ENCODE peak calls at places on chromosomes 11 and 22, in five cellular contexts. Z is body of pancreas, E is brain microvascular endothelial cell, A is HFFc6, Y is astrocyte of the spinal cord. O is an unnamed sample.

GRCh38 chr11:117145393-117145761 is 1.3 kb downstream of the PAFAH1B2 start:
- DNase-seq in Z (peak; percentile 8), E (peak; percentile 32), A (peak; percentile 48), Y (peak; percentile 41), O (no peak)

GRCh38 chr11:8068605-8069221 is 12.3 kb upstream of the TUB start:
- DNase-seq in Z (peak; percentile 62), E (peak; percentile 69), A (peak; percentile 59), Y (peak; percentile 85), O (peak; percentile 46)

GRCh38 chr11:31690041-31690440 is 121.1 kb downstream of the PAX6 start:
- DNase-seq in Z (no peak), E (no peak), A (no peak), Y (peak; percentile 7), O (no peak)

GRCh38 chr11:68298659-68299516 is 13.5 kb upstream of the LRP5 start:
- DNase-seq in Z (no peak), E (no peak), A (no peak), Y (no peak), O (no peak)

GRCh38 chr11:121449123-121449522 is 3.0 kb upstream of the SORL1 start:
- DNase-seq in Z (no peak), E (no peak), A (no peak), Y (no peak), O (no peak)

GRCh38 chr11:77130763-77131513 is 2.9 kb downstream of the MYO7A start:
- DNase-seq in Z (peak; percentile 65), E (no peak), A (peak; percentile 42), Y (peak; percentile 41), O (no peak)

GRCh38 chr22:31345331-31346254 is 553 bp downstream of the PATZ1 start:
- DNase-seq in Z (peak; percentile 86), E (peak; percentile 56), A (peak; percentile 45), Y (peak; percentile 81), O (peak; percentile 46)

GRCh38 chr11:120703358-120704152 is 192.0 kb downstream of the GRIK4 start:
- DNase-seq in Z (no peak), E (no peak), A (no peak), Y (no peak), O (no peak)

GRCh38 chr11:109553284-109553683 is 131.3 kb downstream of the C11orf87 start:
- DNase-seq in Z (no peak), E (no peak), A (no peak), Y (no peak), O (no peak)

GRCh38 chr11:77669848-77670511 is 32.4 kb upstream of the CLNS1A start:
- DNase-seq in Z (no peak), E (peak; percentile 27), A (peak; percentile 22), Y (peak; percentile 16), O (no peak)

GRCh38 chr11:71086687-71087258 is 165.6 kb downstream of the SHANK2 start:
- DNase-seq in Z (peak; percentile 42), E (peak; percentile 6), A (no peak), Y (peak; percentile 22), O (no peak)

GRCh38 chr11:36751251-36751839 is 153.3 kb upstream of the RAG2 start:
- DNase-seq in Z (no peak), E (no peak), A (no peak), Y (no peak), O (no peak)

GRCh38 chr22:45212306-45212709 is 28.4 kb downstream of the KIAA0930 start:
- DNase-seq in Z (peak; percentile 48), E (peak; percentile 91), A (peak; percentile 94), Y (peak; percentile 93), O (no peak)

GRCh38 chr11:125871391-125872137 is 15.9 kb upstream of the HYLS1 start:
- DNase-seq in Z (peak; percentile 26), E (peak; percentile 25), A (peak; percentile 16), Y (peak; percentile 18), O (no peak)

GRCh38 chr22:26648761-26649363 is 8.5 kb upstream of the MIAT start:
- DNase-seq in Z (no peak), E (no peak), A (no peak), Y (no peak), O (no peak)

GRCh38 chr11:28983780-28984179 is 875.6 kb downstream of the METTL15 start:
- DNase-seq in Z (peak; percentile 4), E (no peak), A (no peak), Y (no peak), O (peak; percentile 98)

GRCh38 chr11:115518983-115519382 is 14.8 kb upstream of the CADM1 start:
- DNase-seq in Z (no peak), E (no peak), A (no peak), Y (no peak), O (no peak)

GRCh38 chr22:25896098-25896497 is 154.1 kb downstream of the MYO18B start:
- DNase-seq in Z (no peak), E (no peak), A (no peak), Y (no peak), O (no peak)

GRCh38 chr11:61092280-61092766 is 10.0 kb upstream of the CD5 start:
- DNase-seq in Z (no peak), E (no peak), A (no peak), Y (no peak), O (no peak)

GRCh38 chr11:35907648-35908431 is 36.0 kb upstream of the LDLRAD3 start:
- DNase-seq in Z (peak; percentile 73), E (peak; percentile 47), A (peak; percentile 25), Y (peak; percentile 92), O (peak; percentile 77)

GRCh38 chr11:105910095-105910715 is 111.8 kb downstream of the MSANTD4 start:
- DNase-seq in Z (no peak), E (no peak), A (no peak), Y (peak; percentile 82), O (no peak)

GRCh38 chr11:4134844-4135243 is 40.2 kb downstream of the RRM1 start:
- DNase-seq in Z (no peak), E (peak; percentile 29), A (peak; percentile 74), Y (peak; percentile 42), O (peak; percentile 11)

GRCh38 chr11:126432065-126432461 is 76.6 kb downstream of the ST3GAL4 start:
- DNase-seq in Z (no peak), E (no peak), A (no peak), Y (no peak), O (no peak)

GRCh38 chr11:74009675-74010305 is 905 bp upstream of the UCP3 start:
- DNase-seq in Z (no peak), E (no peak), A (no peak), Y (no peak), O (no peak)

GRCh38 chr11:120172921-120173705 is 35.2 kb upstream of the TRIM29 start:
- DNase-seq in Z (no peak), E (no peak), A (no peak), Y (no peak), O (no peak)

DNA sequence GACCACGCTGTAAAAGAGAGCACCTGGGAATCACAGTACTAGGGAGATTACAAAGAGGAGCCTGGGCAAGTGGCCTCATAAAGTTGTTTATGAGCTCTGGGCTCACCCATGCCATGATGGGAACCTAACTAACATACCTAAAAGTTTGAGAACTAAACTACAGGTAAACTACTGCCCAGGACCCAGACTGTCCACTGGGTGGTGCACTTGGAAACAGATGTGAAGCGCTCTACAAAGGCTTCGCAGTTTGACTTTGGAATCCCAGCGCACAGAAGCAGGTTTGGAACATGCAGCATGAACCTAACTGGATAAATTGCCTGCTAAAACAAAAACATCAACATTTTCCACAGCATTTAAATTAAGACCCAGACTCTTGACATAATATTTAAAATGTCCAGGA is 418.6 kb downstream of the FAM181B start:
- DNase-seq in Z (peak; percentile 41), E (no peak), A (no peak), Y (no peak), O (peak; percentile 21)
- TF ChIP-seq CTCF in Z (peak; percentile 11), E (no peak), A (no peak), Y (peak; percentile 15), O (peak; percentile 79)

GRCh38 chr11:6232899-6233298 is 1.5 kb downstream of the FHIP1B start:
- DNase-seq in Z (no peak), E (no peak), A (no peak), Y (no peak), O (no peak)

GRCh38 chr11:6233984-6234313 is 487 bp downstream of the FHIP1B start:
- DNase-seq in Z (no peak), E (no peak), A (no peak), Y (no peak), O (no peak)

GRCh38 chr11:6237903-6238302 is 986 bp upstream of the CNGA4 start:
- DNase-seq in Z (no peak), E (no peak), A (no peak), Y (no peak), O (no peak)

GRCh38 chr11:6237271-6237670 is 1.6 kb upstream of the CNGA4 start:
- DNase-seq in Z (no peak), E (peak; percentile 1), A (no peak), Y (no peak), O (no peak)

DNA sequence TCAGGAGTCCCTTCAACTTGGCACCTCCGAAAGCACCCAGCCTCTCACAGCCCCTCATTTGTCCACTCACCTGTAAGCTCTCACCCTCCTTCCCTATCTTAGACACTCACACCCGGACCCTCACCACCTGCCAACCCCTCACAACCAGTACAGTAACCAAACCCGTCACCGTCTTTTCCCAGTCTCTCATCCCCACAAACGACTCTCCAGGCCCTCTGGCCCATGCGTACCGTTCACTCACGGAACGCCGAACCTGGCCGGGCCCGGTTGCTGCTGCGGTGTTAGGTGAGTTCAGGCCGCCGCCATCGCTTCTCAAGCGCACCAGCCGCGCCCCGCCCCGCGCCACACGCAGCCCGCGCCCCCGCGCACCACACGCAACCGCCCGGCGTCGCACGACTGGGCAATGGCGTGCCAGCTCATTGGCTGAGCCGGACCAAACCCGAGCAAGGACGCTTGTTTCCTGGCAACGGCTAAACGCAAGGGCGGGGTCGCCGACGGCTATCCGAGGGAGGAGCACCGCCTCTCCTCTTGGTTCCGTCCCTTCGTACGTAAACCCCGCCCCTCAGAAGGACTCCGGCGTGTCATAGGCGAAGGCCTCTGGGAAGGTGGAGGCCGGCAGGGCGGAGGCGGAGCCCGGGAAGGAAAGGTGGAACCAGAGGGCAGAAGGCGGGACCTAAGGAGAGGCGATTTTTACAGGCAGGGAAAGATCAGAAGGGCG is at the start of gene FHIP1B:
- DNase-seq in Z (peak; percentile 100), E (peak; percentile 100), A (peak; percentile 100), Y (peak; percentile 100), O (peak; percentile 99)
- TF ChIP-seq CTCF in Z (no peak), E (no peak), A (no peak), Y (no peak), O (no peak)

GRCh38 chr22:41508770-41509170 is 35.5 kb downstream of the POLR3H start:
- DNase-seq in Z (no peak), E (no peak), A (no peak), Y (no peak), O (no peak)
- TF ChIP-seq CTCF in Z (no peak), E (peak; percentile 52), A (peak; percentile 34), Y (peak; percentile 47), O (no peak)

GRCh38 chr11:33967451-33967850 is 75.6 kb upstream of the LMO2 start:
- DNase-seq in Z (no peak), E (no peak), A (no peak), Y (no peak), O (no peak)

GRCh38 chr11:33965032-33965431 is 73.2 kb upstream of the LMO2 start:
- DNase-seq in Z (no peak), E (no peak), A (no peak), Y (no peak), O (no peak)

GRCh38 chr11:33976351-33977199 is 75.0 kb upstream of the CAPRIN1 start:
- DNase-seq in Z (no peak), E (no peak), A (no peak), Y (no peak), O (no peak)

DNA sequence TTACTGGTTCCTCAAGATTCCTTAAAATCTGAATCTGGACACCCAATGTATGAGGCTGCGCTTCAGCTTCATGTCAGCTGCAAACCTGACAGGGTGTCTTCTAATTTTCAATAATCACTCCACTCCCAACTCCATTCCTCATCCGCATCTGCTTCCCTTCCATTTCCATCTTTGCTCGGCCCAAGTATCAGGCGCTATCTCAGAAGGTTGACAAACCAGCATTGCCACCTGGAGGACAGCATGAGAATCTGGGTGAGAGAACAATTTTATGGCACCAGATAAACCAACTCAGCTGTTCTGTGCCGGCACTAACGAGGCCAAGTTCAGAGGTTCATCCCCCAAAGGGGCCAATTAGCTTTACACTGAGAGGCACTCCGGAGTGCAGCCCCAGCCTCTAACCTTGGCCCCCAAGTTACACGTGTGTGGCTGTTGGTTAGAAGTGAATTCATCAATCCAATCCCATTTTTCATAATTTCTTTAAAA is 79.1 kb upstream of the LMO2 start:
- DNase-seq in Z (peak; percentile 57), E (peak; percentile 47), A (peak; percentile 39), Y (peak; percentile 52), O (peak; percentile 38)
- TF ChIP-seq CTCF in Z (peak; percentile 14), E (peak; percentile 86), A (peak; percentile 79), Y (peak; percentile 80), O (peak; percentile 86)